ENCODE peak calls at places on chromosomes 5 and 9, in five cellular contexts. B is transverse colon, Q is A549, X is stomach, S is H1. D is an unnamed sample.

GRCh38 chr9:6134661-6135177 is 80.9 kb upstream of the IL33 start:
- DNase-seq in X (no peak), Q (no peak), S (no peak), B (no peak), D (no peak)

GRCh38 chr5:150801117-150801927 is 22.8 kb downstream of the SMIM3 start:
- DNase-seq in X (no peak), Q (peak; percentile 71), S (no peak), B (peak; percentile 21), D (peak; percentile 25)

GRCh38 chr9:112997236-112997941 is 14.6 kb downstream of the ZNF883 start:
- DNase-seq in S (no peak), B (no peak), X (no peak), Q (no peak), D (no peak)

GRCh38 chr5:67066815-67067214 is 129.8 kb downstream of the CD180 start:
- DNase-seq in X (no peak), Q (peak; percentile 36), S (no peak), B (no peak), D (no peak)

GRCh38 chr5:146825033-146825432 is 53.5 kb downstream of the PPP2R2B start:
- DNase-seq in B (no peak), S (no peak), X (no peak), Q (peak; percentile 10), D (no peak)

GRCh38 chr9:96015876-96016686 is 140.6 kb downstream of the ERCC6L2 start:
- DNase-seq in B (no peak), Q (no peak), S (no peak), X (no peak), D (no peak)

GRCh38 chr9:137816531-137817235 is 60.9 kb upstream of the CACNA1B start:
- DNase-seq in Q (no peak), B (no peak), X (no peak), S (no peak), D (no peak)

GRCh38 chr5:115457574-115457973 is 87.0 kb downstream of the FEM1C start:
- DNase-seq in Q (no peak), S (no peak), B (no peak), X (no peak), D (no peak)

GRCh38 chr5:157993201-157993600 is 134.3 kb upstream of the CLINT1 start:
- DNase-seq in S (no peak), X (no peak), B (no peak), Q (no peak), D (no peak)

GRCh38 chr5:181186902-181187499 is 18.0 kb downstream of the TRIM7 start:
- DNase-seq in S (no peak), B (no peak), X (no peak), Q (peak; percentile 67), D (no peak)

GRCh38 chr5:164798110-164798509 is 1292.7 kb downstream of the MAT2B start:
- DNase-seq in Q (no peak), S (no peak), X (no peak), B (no peak), D (no peak)

GRCh38 chr5:88734191-88734640 is 148.8 kb downstream of the MEF2C start:
- DNase-seq in S (no peak), X (no peak), Q (no peak), B (peak; percentile 36), D (no peak)

GRCh38 chr9:90891656-90892055 is 90.0 kb downstream of the SYK start:
- DNase-seq in X (no peak), S (no peak), Q (no peak), B (no peak), D (no peak)

GRCh38 chr5:122501087-122501435 is 189.0 kb downstream of the SNCAIP start:
- DNase-seq in X (no peak), S (no peak), Q (no peak), B (no peak), D (peak; percentile 54)

GRCh38 chr5:181173027-181173419 is 25.6 kb downstream of the OR2V2 start:
- DNase-seq in B (no peak), S (no peak), X (no peak), Q (no peak), D (peak; percentile 34)

GRCh38 chr5:66848749-66849641 is 252.8 kb downstream of the MAST4 start:
- DNase-seq in Q (no peak), X (no peak), B (no peak), S (no peak), D (no peak)

DNA sequence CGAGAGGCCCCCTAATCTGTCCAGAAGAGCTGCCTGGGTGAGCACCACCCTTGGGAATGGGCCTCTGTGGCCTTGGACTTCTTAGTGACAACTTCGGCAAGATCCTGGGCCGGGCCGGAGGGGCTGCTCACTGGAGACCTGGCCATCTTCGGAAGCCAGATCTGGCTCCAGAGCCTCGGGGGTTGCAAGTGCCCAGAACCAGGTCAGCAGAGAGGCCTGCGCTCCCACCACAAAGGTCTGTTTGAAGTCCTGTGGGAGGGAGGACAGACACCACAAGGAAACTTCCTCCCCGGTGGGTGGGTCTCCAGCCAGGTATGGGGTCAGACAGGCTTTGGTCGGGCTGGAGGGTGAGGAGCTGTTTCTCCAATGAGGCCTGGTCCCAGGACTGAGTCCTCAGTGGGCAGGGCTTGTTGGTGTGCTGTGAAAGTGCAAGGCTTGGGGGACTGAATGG is 86.1 kb downstream of the DAB2IP start:
- DNase-seq in S (no peak), X (no peak), Q (no peak), B (no peak), D (no peak)
- H3K27ac ChIP-seq in S (no peak overlapping the region), X (peak overlapping the region; percentile 92), Q (no peak overlapping the region), B (peak overlapping the region; percentile 91), D (peak overlapping the region; percentile 95)

GRCh38 chr9:12859704-12860251 is 85.0 kb downstream of the LURAP1L start:
- DNase-seq in B (no peak), S (no peak), X (no peak), Q (peak; percentile 83), D (no peak)
- H3K4me3 ChIP-seq in B (no peak overlapping the region), S (no peak overlapping the region), X (no peak overlapping the region), Q (peak overlapping the region; percentile 10), D (no peak overlapping the region)

GRCh38 chr5:165903835-165904234 is 2387.6 kb upstream of the WWC1 start:
- DNase-seq in Q (no peak), X (no peak), S (no peak), B (no peak), D (no peak)

DNA sequence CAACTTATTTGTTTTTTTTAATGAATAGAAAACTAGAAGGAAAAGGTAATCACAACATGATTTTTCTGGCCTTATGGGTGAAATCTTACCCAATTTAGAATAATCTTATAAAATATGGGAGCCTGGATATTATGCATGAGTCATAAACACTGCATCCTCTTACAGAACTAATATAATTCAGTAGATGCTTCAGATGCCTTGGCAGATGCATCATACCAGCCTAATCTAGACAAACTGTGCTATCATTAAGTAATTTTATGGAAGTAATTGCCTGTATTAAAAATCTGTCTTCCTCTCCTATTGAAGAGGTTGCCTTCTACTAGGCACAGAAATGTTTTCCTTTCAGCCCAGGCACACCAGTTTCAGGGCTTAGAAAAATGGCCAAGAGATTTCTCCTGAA is 2384.6 kb upstream of the WWC1 start:
- DNase-seq in Q (no peak), X (no peak), B (no peak), S (no peak), D (no peak)
- TF ChIP-seq EP300 in Q (no peak), X (no peak), B (no peak), S (no peak), D (no peak)

DNA sequence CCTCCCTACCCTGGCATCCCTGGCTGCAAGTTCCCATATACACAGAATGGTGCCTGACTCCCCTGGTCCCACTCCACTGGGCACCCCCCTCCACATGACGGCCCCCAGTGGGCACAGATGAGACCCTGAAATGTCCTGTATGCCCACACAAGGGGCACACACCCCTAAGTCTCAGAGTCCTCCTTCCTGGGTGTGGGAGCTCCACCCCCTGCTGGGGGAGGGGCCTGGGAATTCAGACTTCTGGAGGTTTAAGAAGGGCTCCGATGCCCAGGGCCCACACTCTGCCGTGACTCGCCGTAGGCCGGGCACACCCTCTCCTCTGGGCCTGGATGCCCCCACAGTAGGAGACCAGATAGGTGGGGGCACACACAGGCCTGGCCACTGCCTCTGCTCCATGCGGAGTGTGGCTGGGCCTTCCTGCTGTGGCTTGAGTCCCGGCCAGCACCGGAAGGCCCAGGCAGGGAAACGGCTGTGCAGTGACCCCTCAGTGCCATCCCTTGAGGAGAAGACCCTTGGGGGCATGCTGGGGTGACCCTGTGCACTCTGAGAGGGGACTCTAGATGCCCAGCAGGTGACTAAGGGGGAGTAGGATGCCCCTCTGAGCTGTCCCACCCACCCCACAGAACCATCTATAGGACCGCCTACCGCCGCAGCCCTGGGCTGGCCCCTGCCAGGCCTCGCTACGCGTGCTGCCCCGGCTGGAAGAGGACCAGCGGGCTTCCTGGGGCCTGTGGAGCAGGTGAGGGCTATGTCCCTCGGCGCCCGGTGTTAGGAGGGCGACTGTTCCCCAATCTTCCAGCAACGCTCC is 6.5 kb downstream of the EGFL7 start:
- DNase-seq in S (no peak), Q (peak; percentile 61), B (no peak), X (no peak), D (no peak)
- H3K27ac ChIP-seq in S (no peak overlapping the region), Q (peak overlapping the region; percentile 45), B (peak overlapping the region; percentile 2), X (no peak overlapping the region), D (no peak overlapping the region)

DNA sequence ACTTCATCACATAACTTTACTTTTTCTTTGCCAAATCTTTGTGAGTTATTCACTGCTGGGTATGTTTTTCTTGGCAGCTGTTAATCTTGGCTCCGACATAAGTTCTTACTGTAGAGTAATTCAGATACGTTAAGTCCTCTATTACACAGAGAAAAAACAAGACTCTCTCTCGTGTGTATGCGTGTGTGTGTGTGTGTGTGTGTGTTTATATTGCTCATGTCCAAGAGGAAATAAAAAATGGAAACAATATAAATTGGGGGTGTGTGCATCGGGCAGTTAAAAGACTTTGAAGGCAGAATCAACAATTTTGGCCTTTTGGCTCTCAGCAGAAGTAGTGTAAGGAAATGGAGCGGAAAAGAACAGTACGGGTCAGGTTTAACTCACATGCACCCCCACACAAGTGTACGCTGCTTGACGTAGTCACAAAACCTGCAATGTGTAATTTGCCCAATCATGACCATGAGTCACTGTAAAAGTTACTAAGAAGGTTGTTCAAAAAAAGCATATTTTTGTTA is 67.2 kb upstream of the IFNE start:
- DNase-seq in S (no peak), Q (peak; percentile 84), B (peak; percentile 19), X (peak; percentile 47), D (no peak)
- H3K4me3 ChIP-seq in S (no peak overlapping the region), Q (peak overlapping the region; percentile 79), B (no peak overlapping the region), X (no peak overlapping the region), D (no peak overlapping the region)

GRCh38 chr9:82600536-82601271 is 462.2 kb downstream of the RASEF start:
- DNase-seq in Q (no peak), S (no peak), X (no peak), B (no peak), D (no peak)
- TF ChIP-seq EP300 in Q (no peak), S (no peak), X (no peak), B (no peak), D (no peak)

DNA sequence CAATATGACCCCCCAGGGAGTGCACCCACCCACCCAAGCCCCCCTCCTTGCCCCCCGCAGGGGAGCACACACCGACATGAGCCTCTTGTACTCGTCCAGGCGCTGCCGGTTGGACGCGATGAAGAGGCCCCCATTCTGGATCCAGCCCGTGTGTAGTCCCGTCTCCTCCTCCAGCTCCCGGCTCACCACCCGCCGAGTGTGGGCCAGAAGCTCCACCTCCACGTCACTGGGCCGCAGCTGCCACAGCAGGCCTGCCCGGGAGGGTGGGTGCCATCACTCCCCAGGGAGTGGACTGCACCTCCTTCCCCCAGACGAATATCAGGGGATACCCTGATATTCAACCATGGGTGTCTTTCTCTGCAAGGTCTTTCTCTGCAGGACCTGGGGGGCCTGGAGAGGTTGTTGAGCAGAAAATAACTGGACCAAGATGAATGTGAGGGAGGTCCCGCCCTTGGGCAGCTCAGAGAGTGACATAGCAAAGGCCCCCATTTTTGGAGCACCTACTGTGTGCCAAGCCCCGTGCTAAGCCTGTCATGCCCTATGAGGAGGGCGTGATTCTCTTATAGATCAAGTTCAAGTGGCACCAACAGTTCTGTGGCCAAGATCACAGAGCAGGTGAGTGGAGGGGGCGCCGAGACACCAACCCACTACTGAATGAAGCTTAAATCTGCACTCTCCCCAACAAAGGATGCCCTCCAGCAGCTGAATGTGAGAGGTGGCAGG is 5.6 kb downstream of the SARDH start:
- DNase-seq in Q (no peak), B (no peak), S (no peak), X (peak; percentile 24), D (no peak)
- H3K27ac ChIP-seq in Q (no peak overlapping the region), B (no peak overlapping the region), S (no peak overlapping the region), X (no peak overlapping the region), D (no peak overlapping the region)